ENCODE peak calls at places on chromosome 4, in eight cellular contexts. I, H, X, Y, C, N, T and V are unnamed samples.

GRCh38 chr4:10117424-10118354 is 1.1 kb upstream of the WDR1 start:
- DNase-seq in I (no peak), H (peak), X (no peak), Y (no peak), C (no peak), N (peak), T (no peak), V (peak)

GRCh38 chr4:13912966-13913365 is 285.4 kb upstream of the BOD1L1 start:
- DNase-seq in I (no peak), H (no peak), X (no peak), Y (no peak), C (no peak), N (peak), T (no peak), V (no peak)

GRCh38 chr4:184424993-184425758 is 49.2 kb downstream of the IRF2 start:
- DNase-seq in I (no peak), H (no peak), X (peak), Y (no peak), C (no peak), N (no peak), T (no peak), V (no peak)

GRCh38 chr4:57187241-57187640 is 77.1 kb upstream of the IGFBP7 start:
- DNase-seq in I (no peak), H (no peak), X (peak), Y (no peak), C (peak), N (peak), T (no peak), V (no peak)

GRCh38 chr4:94458682-94459081 is 6.9 kb downstream of the PDLIM5 start:
- DNase-seq in I (no peak), H (no peak), X (no peak), Y (no peak), C (peak), N (no peak), T (no peak), V (no peak)

GRCh38 chr4:69497081-69497480 is 1.4 kb upstream of the UGT2B4 start:
- DNase-seq in I (no peak), H (no peak), X (peak), Y (no peak), C (peak), N (peak), T (no peak), V (no peak)

GRCh38 chr4:8911311-8912088 is 39.9 kb upstream of the HMX1 start:
- DNase-seq in I (no peak), H (peak), X (no peak), Y (peak), C (no peak), N (no peak), T (peak), V (no peak)

GRCh38 chr4:111398906-111399330 is 746.3 kb upstream of the FAM241A start:
- DNase-seq in I (no peak), H (no peak), X (no peak), Y (no peak), C (no peak), N (peak), T (no peak), V (no peak)

DNA sequence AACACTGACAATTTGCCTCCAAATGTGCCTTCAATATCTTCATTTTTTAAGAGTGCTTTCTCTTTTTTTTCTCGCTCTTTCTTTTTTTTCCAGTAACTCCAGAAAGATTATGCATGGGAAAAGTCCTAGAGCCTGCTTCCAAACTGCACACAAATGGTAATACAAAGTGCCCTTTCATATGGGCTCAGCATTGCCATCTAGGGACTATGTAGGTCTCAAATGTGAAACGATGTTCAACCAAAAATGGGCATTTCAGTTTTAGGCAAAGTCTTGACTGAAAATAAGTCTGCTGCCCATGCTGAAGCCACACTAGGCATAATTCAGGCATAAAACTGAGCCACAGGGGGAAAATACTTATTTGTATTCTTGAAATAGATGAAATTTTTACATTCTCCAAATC is 65.6 kb downstream of the SYNPO2 start:
- DNase-seq in I (no peak), H (no peak), X (no peak), Y (no peak), C (peak), N (peak), T (no peak), V (no peak)
- TF ChIP-seq CTCF in I (no peak), H (no peak), X (peak), Y (no peak), C (peak), N (peak), T (no peak), V (no peak)

DNA sequence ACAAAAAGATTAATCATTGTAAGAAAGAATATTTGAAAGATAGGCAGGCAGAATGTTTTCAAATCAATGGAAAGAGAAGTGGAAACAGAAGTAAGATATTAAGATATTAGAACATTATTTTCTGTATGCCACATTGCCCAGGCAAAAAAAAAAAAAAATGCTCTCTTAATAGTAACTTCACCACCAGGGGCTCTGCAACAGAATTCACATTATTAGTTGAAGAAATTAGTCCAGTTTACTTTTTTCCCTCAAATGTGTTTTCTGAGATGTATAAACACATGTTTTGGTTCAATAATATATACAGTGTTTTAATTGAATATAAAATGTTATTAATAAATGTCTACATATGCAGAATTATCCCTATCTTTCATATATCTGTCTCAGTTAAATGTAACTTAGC is 78.0 kb upstream of the ADAD1 start:
- DNase-seq in I (no peak), H (no peak), X (no peak), Y (no peak), C (no peak), N (no peak), T (no peak), V (no peak)
- TF ChIP-seq CTCF in I (no peak), H (no peak), X (no peak), Y (no peak), C (peak), N (peak), T (no peak), V (peak)

DNA sequence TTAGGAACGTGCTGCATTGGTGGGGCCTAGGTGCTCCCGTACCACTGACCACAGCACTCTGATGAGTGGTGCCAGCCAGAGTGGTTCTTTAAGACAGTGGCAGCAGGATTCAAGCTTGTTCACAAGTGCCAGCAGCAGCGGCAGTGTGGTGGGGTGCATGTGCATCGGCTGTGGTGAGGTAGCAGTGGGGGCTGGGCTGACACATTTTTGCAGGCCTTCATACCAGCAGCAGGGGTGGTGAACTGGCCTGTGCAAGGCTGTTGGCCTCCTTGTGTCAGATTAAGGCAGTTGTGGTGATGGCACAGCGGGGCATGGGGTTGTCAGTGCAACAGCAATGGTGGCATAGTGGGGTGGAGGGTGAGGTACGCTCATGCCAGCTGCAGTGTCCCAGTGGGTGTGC is 131.4 kb downstream of the PABPC4L start:
- DNase-seq in I (no peak), H (no peak), X (no peak), Y (no peak), C (no peak), N (no peak), T (no peak), V (no peak)
- TF ChIP-seq CTCF in I (no peak), H (no peak), X (no peak), Y (no peak), C (no peak), N (no peak), T (no peak), V (no peak)

GRCh38 chr4:118974758-118975157 is 86.1 kb downstream of the SYNPO2 start:
- DNase-seq in I (no peak), H (no peak), X (peak), Y (no peak), C (peak), N (peak), T (no peak), V (no peak)

GRCh38 chr4:118975487-118976192 is 87.0 kb downstream of the SYNPO2 start:
- DNase-seq in I (no peak), H (no peak), X (no peak), Y (no peak), C (no peak), N (no peak), T (no peak), V (no peak)

GRCh38 chr4:118969359-118969758 is 80.7 kb downstream of the SYNPO2 start:
- DNase-seq in I (no peak), H (no peak), X (peak), Y (peak), C (peak), N (peak), T (peak), V (peak)

GRCh38 chr4:118972167-118972566 is 83.5 kb downstream of the SYNPO2 start:
- DNase-seq in I (no peak), H (no peak), X (no peak), Y (no peak), C (no peak), N (no peak), T (no peak), V (no peak)

DNA sequence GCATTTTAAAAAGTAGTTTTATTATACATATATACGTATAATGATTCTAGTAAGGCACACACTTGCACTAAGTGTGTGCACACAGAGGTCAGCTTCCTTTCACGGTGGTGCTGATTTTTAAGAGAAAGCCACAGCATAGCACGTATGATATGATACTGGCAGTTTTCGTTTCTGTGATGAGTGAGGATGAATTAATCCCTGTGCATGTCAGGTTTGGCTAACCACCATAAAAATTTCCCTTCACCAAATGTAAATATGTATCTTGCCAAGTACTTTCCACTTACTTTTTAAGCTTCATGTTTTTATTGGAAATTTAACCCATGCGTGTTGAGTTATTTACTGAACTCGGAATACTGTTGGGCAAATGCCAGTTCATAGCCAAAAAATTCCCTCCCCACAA is 84.6 kb downstream of the SYNPO2 start:
- DNase-seq in I (no peak), H (no peak), X (no peak), Y (no peak), C (peak), N (no peak), T (no peak), V (no peak)
- TF ChIP-seq CTCF in I (no peak), H (no peak), X (no peak), Y (no peak), C (no peak), N (no peak), T (no peak), V (no peak)